ENCODE peak calls at places on chromosomes 11 and 22, in eight cellular contexts. X is body of pancreas, J is breast epithelium, O is H54, V is Peyer's patch, W is sigmoid colon, Q is heart left ventricle, L is transverse colon. U is an unnamed sample.

GRCh38 chr11:44143987-44144909 is 48.8 kb downstream of the EXT2 start:
- DNase-seq in X (no peak), J (no peak), O (no peak), V (no peak), W (no peak), Q (no peak), L (no peak), U (no peak)

GRCh38 chr11:57568330-57568766 is 876 bp upstream of the UBE2L6 start:
- DNase-seq in X (no peak), J (no peak), O (no peak), V (no peak), W (peak), Q (no peak), L (no peak), U (no peak)

GRCh38 chr11:8631395-8632110 is 37.5 kb upstream of the STK33 start:
- DNase-seq in X (no peak), J (no peak), O (no peak), V (no peak), W (no peak), Q (no peak), L (no peak), U (no peak)

GRCh38 chr11:1205121-1205986 is 17.5 kb upstream of the MUC5B start:
- DNase-seq in X (peak), J (no peak), O (no peak), V (no peak), W (peak), Q (peak), L (peak), U (peak)

GRCh38 chr22:31346733-31347250 is 646 bp upstream of the PATZ1 start:
- DNase-seq in X (peak), J (no peak), O (no peak), V (peak), W (peak), Q (peak), L (peak), U (peak)

GRCh38 chr22:35140879-35141745 is 75.2 kb downstream of the ISX start:
- DNase-seq in X (no peak), J (no peak), O (peak), V (no peak), W (no peak), Q (no peak), L (peak), U (peak)

GRCh38 chr11:26344647-26345046 is 12.7 kb downstream of the ANO3 start:
- DNase-seq in X (no peak), J (no peak), O (no peak), V (no peak), W (no peak), Q (no peak), L (no peak), U (no peak)

GRCh38 chr11:119934866-119935265 is 203.0 kb downstream of the TRIM29 start:
- DNase-seq in X (no peak), J (no peak), O (no peak), V (no peak), W (no peak), Q (no peak), L (no peak), U (peak)

DNA sequence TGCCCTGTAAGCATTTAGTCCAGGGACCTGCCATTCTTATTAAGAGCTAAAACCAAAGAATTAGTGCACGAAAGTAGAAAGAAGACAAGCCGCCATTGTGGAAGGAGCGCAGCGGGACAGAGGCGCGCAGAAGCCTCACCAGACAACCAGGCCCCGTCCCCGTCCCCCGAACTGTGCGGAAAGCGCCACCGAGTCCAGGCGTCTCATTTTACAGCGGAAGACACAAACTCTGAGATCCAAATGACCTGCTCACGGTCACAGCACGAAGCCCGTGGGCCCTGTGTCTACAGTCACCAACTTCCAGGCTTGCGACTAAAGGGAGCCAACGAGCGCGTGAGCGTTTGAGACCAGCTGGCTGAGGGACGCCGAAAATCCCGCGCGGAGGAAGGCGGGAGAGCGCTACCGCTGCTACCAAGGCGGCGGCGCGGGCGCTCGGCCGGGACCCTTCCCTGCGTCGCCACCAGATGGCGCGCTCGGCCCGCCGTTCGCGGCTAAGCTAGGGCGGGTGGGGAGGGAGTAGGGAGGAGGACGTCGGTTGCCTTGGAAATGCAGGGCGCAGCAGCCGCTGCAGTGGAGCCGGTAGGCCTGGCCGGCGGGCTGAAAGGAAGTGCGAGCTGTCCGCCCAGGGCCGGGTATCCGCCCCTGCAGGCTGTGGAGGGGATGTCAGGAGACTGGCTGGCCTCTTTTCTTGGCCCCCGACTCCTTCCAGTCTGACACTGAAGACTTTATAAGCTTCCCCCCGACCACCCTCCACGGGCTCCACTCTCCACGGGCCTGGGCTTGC is 434 bp upstream of the CCDC83 start:
- DNase-seq in X (peak), J (peak), O (peak), V (peak), W (peak), Q (peak), L (peak), U (peak)
- TF ChIP-seq POLR2A in X (no peak), J (no peak), O (peak), V (no peak), W (no peak), Q (no peak), L (peak), U (no peak)

DNA sequence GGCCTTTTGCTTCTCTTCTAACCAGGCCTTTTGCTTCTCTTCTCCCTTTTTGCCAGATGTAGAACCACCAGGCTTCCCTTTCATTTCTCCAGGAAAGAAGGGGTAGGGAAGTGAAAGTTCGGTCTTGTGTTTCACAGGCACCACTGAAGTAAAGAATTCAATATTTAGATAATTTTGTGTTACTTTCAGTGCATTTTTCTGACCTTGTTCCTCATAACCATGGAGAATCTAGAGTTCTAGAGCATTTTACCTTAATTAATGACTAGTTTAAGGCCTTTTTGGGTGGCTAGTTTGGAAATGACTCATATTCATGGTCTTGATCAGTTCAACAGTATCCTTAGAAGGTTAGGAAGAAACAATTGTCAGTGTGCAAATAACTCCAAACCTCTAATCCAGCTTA is 22.7 kb downstream of the GRAMD1B start:
- DNase-seq in X (no peak), J (no peak), O (no peak), V (no peak), W (no peak), Q (no peak), L (no peak), U (no peak)
- TF ChIP-seq POLR2A in X (no peak), J (no peak), O (no peak), V (no peak), W (no peak), Q (no peak), L (no peak), U (no peak)

GRCh38 chr11:72821920-72822799 is 7.9 kb downstream of the ATG16L2 start:
- DNase-seq in X (peak), J (peak), O (peak), V (peak), W (peak), Q (peak), L (peak), U (peak)
- TF ChIP-seq POLR2A in X (peak), J (no peak), O (peak), V (peak), W (peak), Q (no peak), L (peak), U (no peak)

GRCh38 chr22:39526736-39527171 is 5.8 kb downstream of the RPS19BP1 start:
- DNase-seq in X (no peak), J (no peak), O (no peak), V (peak), W (no peak), Q (no peak), L (no peak), U (peak)
- TF ChIP-seq POLR2A in X (no peak), J (no peak), O (no peak), V (no peak), W (no peak), Q (no peak), L (no peak), U (no peak)

GRCh38 chr11:18093946-18094345 is 11.9 kb downstream of the SAAL1 start:
- DNase-seq in X (no peak), J (no peak), O (no peak), V (no peak), W (no peak), Q (no peak), L (no peak), U (no peak)

GRCh38 chr11:18088974-18089373 is 16.9 kb downstream of the SAAL1 start:
- DNase-seq in X (no peak), J (no peak), O (no peak), V (no peak), W (no peak), Q (no peak), L (no peak), U (no peak)

GRCh38 chr11:18091731-18092130 is 14.2 kb downstream of the SAAL1 start:
- DNase-seq in X (no peak), J (no peak), O (no peak), V (no peak), W (no peak), Q (no peak), L (no peak), U (no peak)

GRCh38 chr11:18088371-18088770 is 17.5 kb downstream of the SAAL1 start:
- DNase-seq in X (no peak), J (no peak), O (no peak), V (no peak), W (no peak), Q (no peak), L (no peak), U (no peak)
- TF ChIP-seq POLR2A in X (no peak), J (no peak), O (no peak), V (no peak), W (no peak), Q (no peak), L (no peak), U (no peak)

U was measured in spleen.